ENCODE peak calls at places on chromosomes 6 and 20, in ten cellular contexts. O is foreskin melanocyte, Y is right atrium auricular region, R is OCI-LY7, T is ACHN, A is MM.1S, G is NCI-H1417, S is NCI-H69, F is KBM-7, D is upper lobe of right lung. W is an unnamed sample.

GRCh38 chr6:28985396-28986164 is 19.5 kb downstream of the ZNF311 start:
- DNase-seq in F (no peak), G (peak), R (no peak), Y (peak), S (peak), T (peak), D (peak), A (no peak), O (peak), W (peak)

GRCh38 chr6:165091121-165091785 is 218.2 kb downstream of the C6orf118 start:
- DNase-seq in Y (no peak), A (no peak), T (no peak), R (no peak), F (no peak), S (no peak), G (no peak), O (peak), D (no peak), W (no peak)

GRCh38 chr6:166252601-166253000 is 55.6 kb downstream of the PRR18 start:
- DNase-seq in R (no peak), S (no peak), G (no peak), A (no peak), O (no peak), F (no peak), T (no peak), Y (no peak), D (no peak), W (no peak)

GRCh38 chr20:12591949-12592470 is 416.8 kb upstream of the SPTLC3 start:
- DNase-seq in S (peak), D (no peak), F (no peak), Y (no peak), T (no peak), G (peak), R (no peak), O (no peak), A (no peak), W (no peak)

GRCh38 chr6:46287681-46288080 is 116.9 kb upstream of the ENPP5 start:
- DNase-seq in A (no peak), O (no peak), T (no peak), F (no peak), D (no peak), S (no peak), R (no peak), Y (no peak), G (no peak), W (no peak)

GRCh38 chr6:13695217-13695616 is 16.4 kb downstream of the RANBP9 start:
- DNase-seq in A (peak), S (no peak), D (no peak), F (no peak), T (no peak), R (no peak), Y (no peak), O (no peak), G (no peak), W (no peak)

GRCh38 chr20:137668-138131 is 4.7 kb upstream of the DEFB126 start:
- DNase-seq in F (peak), A (peak), G (no peak), O (no peak), Y (no peak), R (peak), S (peak), T (peak), D (no peak), W (no peak)

GRCh38 chr20:53899351-53900167 is 170.8 kb downstream of the BCAS1 start:
- DNase-seq in O (peak), Y (no peak), R (peak), D (no peak), F (peak), S (peak), G (no peak), A (peak), T (peak), W (peak)

GRCh38 chr6:142702501-142703460 is 242.2 kb downstream of the HIVEP2 start:
- DNase-seq in F (peak), R (no peak), O (no peak), Y (peak), A (no peak), D (peak), S (no peak), G (peak), T (no peak), W (no peak)

GRCh38 chr20:23647346-23647745 is 9.6 kb upstream of the CST3 start:
- DNase-seq in G (no peak), R (no peak), S (no peak), F (no peak), D (no peak), Y (no peak), T (no peak), A (no peak), O (no peak), W (no peak)

GRCh38 chr20:33783256-33783655 is 27.9 kb upstream of the CHMP4B start:
- DNase-seq in O (no peak), A (no peak), F (no peak), T (no peak), S (no peak), R (no peak), Y (no peak), G (no peak), D (no peak), W (no peak)

GRCh38 chr20:51910202-51911050 is 108.1 kb upstream of the SALL4 start:
- DNase-seq in G (no peak), F (no peak), T (no peak), R (no peak), Y (no peak), O (peak), D (no peak), A (no peak), S (no peak), W (no peak)

GRCh38 chr20:41701596-41702350 is 83.6 kb upstream of the CHD6 start:
- DNase-seq in S (peak), F (no peak), G (no peak), O (no peak), R (no peak), D (no peak), Y (no peak), A (no peak), T (no peak), W (no peak)

W was measured in glutamatergic neuron.